ENCODE peak calls at places on chromosomes 4 and X, in eight cellular contexts. S, Q, X, Z, V, R, T and B are unnamed samples.

GRCh38 chrX:47212381-47213293 is 5.8 kb upstream of the CDK16 start:
- DNase-seq in V (no peak), R (no peak), T (no peak), X (peak), S (no peak), Q (no peak), Z (no peak), B (peak)

GRCh38 chr4:112739442-112739841 is 102.5 kb downstream of the LARP7 start:
- DNase-seq in V (no peak), R (no peak), Q (no peak), T (no peak), S (no peak), Z (no peak), X (no peak), B (no peak)

GRCh38 chr4:336099-336892 is 1.3 kb upstream of the ZNF141 start:
- DNase-seq in S (no peak), X (peak), Q (peak), Z (peak), V (peak), R (no peak), T (peak), B (no peak)

GRCh38 chr4:137993232-137993631 is 248.9 kb downstream of the SLC7A11 start:
- DNase-seq in Q (no peak), Z (no peak), X (no peak), V (no peak), T (no peak), S (no peak), R (no peak), B (no peak)

GRCh38 chr4:148445071-148445902 is 3.1 kb upstream of the NR3C2 start:
- DNase-seq in Z (no peak), X (peak), R (no peak), S (no peak), T (peak), Q (peak), V (peak), B (peak)

GRCh38 chr4:102586644-102587021 is 85.5 kb downstream of the NFKB1 start:
- DNase-seq in X (no peak), V (no peak), Q (no peak), T (no peak), Z (no peak), R (no peak), S (no peak), B (no peak)

GRCh38 chr4:84412062-84412461 is 87.0 kb downstream of the NKX6-1 start:
- DNase-seq in X (no peak), R (no peak), T (no peak), V (no peak), Q (no peak), S (no peak), Z (no peak), B (no peak)

GRCh38 chrX:41441934-41442823 is 5.0 kb upstream of the NYX start:
- DNase-seq in Z (peak), X (peak), V (peak), R (peak), S (peak), T (peak), Q (peak), B (no peak)

GRCh38 chr4:184775854-184776555 is 42.1 kb upstream of the CENPU start:
- DNase-seq in Z (no peak), R (no peak), X (no peak), Q (no peak), S (no peak), V (no peak), T (no peak), B (no peak)

GRCh38 chr4:244471-244870 is 60.8 kb downstream of the ZNF732 start:
- DNase-seq in V (peak), T (no peak), Z (peak), X (no peak), Q (no peak), S (peak), R (peak), B (no peak)

GRCh38 chr4:77581724-77582123 is 23.9 kb upstream of the CXCL13 start:
- DNase-seq in R (no peak), Q (no peak), X (no peak), V (no peak), Z (peak), S (no peak), T (no peak), B (no peak)

GRCh38 chr4:174474457-174475075 is 47.7 kb downstream of the HPGD start:
- DNase-seq in Z (no peak), S (no peak), Q (no peak), T (no peak), V (no peak), X (no peak), R (no peak), B (no peak)

GRCh38 chr4:156976147-156976546 is 4.5 kb upstream of the PDGFC start:
- DNase-seq in T (no peak), V (no peak), Z (peak), R (no peak), X (no peak), S (peak), Q (no peak), B (no peak)

GRCh38 chr4:153156263-153156662 is 48.0 kb upstream of the TRIM2 start:
- DNase-seq in T (no peak), V (no peak), X (no peak), R (no peak), S (no peak), Q (no peak), Z (no peak), B (no peak)

GRCh38 chr4:70836081-70836480 is 3.6 kb downstream of the GRSF1 start:
- DNase-seq in Q (no peak), T (no peak), S (no peak), V (no peak), R (no peak), X (no peak), Z (no peak), B (no peak)

GRCh38 chrX:102599950-102600579 is 750 bp downstream of the ARMCX5 start:
- DNase-seq in R (no peak), Z (peak), X (no peak), Q (no peak), T (no peak), V (no peak), S (peak), B (no peak)

GRCh38 chrX:21382715-21383114 is 8.5 kb downstream of the CNKSR2 start:
- DNase-seq in R (no peak), X (no peak), V (no peak), Z (no peak), T (no peak), S (no peak), Q (no peak), B (no peak)

GRCh38 chr4:77510367-77510766 is 95.3 kb upstream of the CXCL13 start:
- DNase-seq in S (no peak), X (no peak), Z (no peak), V (no peak), T (no peak), Q (no peak), R (no peak), B (no peak)

GRCh38 chrX:33156152-33156726 is 55.1 kb downstream of the DMD start:
- DNase-seq in S (no peak), R (no peak), V (no peak), X (no peak), Z (no peak), T (no peak), Q (no peak), B (no peak)

GRCh38 chr4:1636490-1637211 is 47.5 kb downstream of the FAM53A start:
- DNase-seq in V (no peak), S (no peak), X (no peak), T (no peak), R (no peak), Z (no peak), Q (no peak), B (no peak)

GRCh38 chrX:78329486-78329885 is 2.1 kb upstream of the CYSLTR1 start:
- DNase-seq in Z (no peak), X (no peak), Q (no peak), R (no peak), T (no peak), S (no peak), V (no peak), B (no peak)

GRCh38 chr4:108417923-108418322 is 202.5 kb upstream of the RPL34 start:
- DNase-seq in Q (no peak), X (no peak), S (peak), V (no peak), T (no peak), R (peak), Z (peak), B (no peak)

GRCh38 chr4:23058113-23058512 is 365.4 kb downstream of the GBA3 start:
- DNase-seq in R (no peak), Q (no peak), S (no peak), T (no peak), X (no peak), V (no peak), Z (no peak), B (no peak)

GRCh38 chrX:118823263-118824172 is at the start of gene ZCCHC12:
- DNase-seq in Q (peak), Z (peak), S (peak), T (peak), X (peak), R (no peak), V (peak), B (no peak)

GRCh38 chrX:151722241-151722846 is 6.5 kb downstream of the FATE1 start:
- DNase-seq in Q (no peak), R (no peak), V (peak), X (peak), S (peak), T (no peak), Z (peak), B (no peak)

GRCh38 chrX:131944936-131945902 is 77.9 kb upstream of the STK26 start:
- DNase-seq in S (no peak), T (no peak), R (no peak), Z (no peak), V (no peak), X (no peak), Q (no peak), B (no peak)

GRCh38 chr4:165383757-165384156 is 4.9 kb downstream of the CPE start:
- DNase-seq in Z (peak), Q (no peak), S (peak), R (no peak), V (no peak), T (no peak), X (no peak), B (no peak)

GRCh38 chr4:172844556-172844955 is 324.1 kb upstream of the GALNT7 start:
- DNase-seq in V (no peak), Z (peak), T (no peak), Q (no peak), R (no peak), S (no peak), X (no peak), B (no peak)

GRCh38 chr4:3307891-3308575 is 15.2 kb downstream of the RGS12 start:
- DNase-seq in T (peak), R (no peak), Z (no peak), X (no peak), S (no peak), Q (peak), V (peak), B (no peak)

GRCh38 chr4:147368948-147369347 is 111.9 kb upstream of the EDNRA start:
- DNase-seq in V (no peak), Z (no peak), S (no peak), Q (no peak), T (no peak), X (no peak), R (no peak), B (no peak)

GRCh38 chr4:139858436-139859225 is 193.0 kb downstream of the MGST2 start:
- DNase-seq in R (no peak), X (no peak), Q (no peak), Z (no peak), V (no peak), T (no peak), S (no peak), B (no peak)

GRCh38 chr4:153131478-153132069 is 72.7 kb upstream of the TRIM2 start:
- DNase-seq in Z (no peak), Q (no peak), X (no peak), S (no peak), T (no peak), R (no peak), V (no peak), B (no peak)

GRCh38 chr4:28686618-28687017 is 1826.0 kb downstream of the STIM2 start:
- DNase-seq in R (no peak), Z (peak), V (no peak), X (peak), T (no peak), Q (no peak), S (peak), B (no peak)

GRCh38 chrX:15883540-15883863 is 28.9 kb upstream of the AP1S2 start:
- DNase-seq in R (no peak), Q (no peak), V (no peak), T (no peak), X (no peak), S (no peak), Z (no peak), B (no peak)

GRCh38 chr4:138875886-138876608 is 139.5 kb upstream of the NOCT start:
- DNase-seq in Z (peak), X (no peak), Q (no peak), V (no peak), T (no peak), S (peak), R (peak), B (no peak)

GRCh38 chr4:142413516-142413915 is 432.6 kb downstream of the INPP4B start:
- DNase-seq in T (no peak), Z (no peak), Q (no peak), X (no peak), V (no peak), R (no peak), S (no peak), B (no peak)

GRCh38 chr4:88591787-88592599 is at the start of gene HERC3:
- DNase-seq in V (peak), Q (peak), T (peak), R (peak), S (peak), Z (peak), X (peak), B (peak)

GRCh38 chrX:113400193-113400704 is 559.6 kb upstream of the AMOT start:
- DNase-seq in Z (no peak), S (peak), T (no peak), Q (no peak), V (no peak), R (no peak), X (no peak), B (no peak)

GRCh38 chr4:158863296-158863695 is 94.5 kb downstream of the FNIP2 start:
- DNase-seq in Q (no peak), S (no peak), X (no peak), V (no peak), T (no peak), Z (no peak), R (no peak), B (no peak)

GRCh38 chr4:176565044-176565443 is 227.7 kb downstream of the VEGFC start:
- DNase-seq in S (no peak), Z (peak), T (no peak), X (no peak), R (no peak), V (no peak), Q (no peak), B (no peak)

GRCh38 chr4:176561368-176561767 is 231.4 kb downstream of the VEGFC start:
- DNase-seq in Z (no peak), Q (no peak), X (no peak), T (no peak), R (no peak), S (no peak), V (no peak), B (no peak)

GRCh38 chr4:176569301-176569700 is 223.4 kb downstream of the VEGFC start:
- DNase-seq in X (no peak), Q (no peak), Z (peak), S (no peak), R (no peak), V (no peak), T (no peak), B (no peak)

GRCh38 chr4:176566769-176567168 is 226.0 kb downstream of the VEGFC start:
- DNase-seq in Z (no peak), S (no peak), T (no peak), V (no peak), R (no peak), Q (no peak), X (no peak), B (no peak)

DNA sequence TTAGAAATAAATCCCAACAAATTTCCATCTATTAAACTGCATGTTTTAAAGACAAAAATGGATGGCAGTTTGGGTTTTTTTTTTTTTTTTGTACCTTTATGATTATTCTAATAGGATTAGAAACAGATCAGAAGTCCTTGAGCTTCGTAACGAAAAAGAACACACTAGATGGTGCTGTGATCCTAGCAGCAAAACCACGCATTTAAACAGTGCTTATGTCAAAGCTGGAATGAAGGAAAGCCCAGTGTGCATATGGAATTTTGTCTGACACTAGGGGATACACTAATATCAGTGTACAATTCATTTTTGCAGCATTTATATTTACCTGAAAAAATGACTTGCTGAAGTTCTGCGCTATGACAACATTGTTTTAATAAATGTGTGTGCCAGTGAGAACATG is 229.1 kb downstream of the VEGFC start:
- DNase-seq in S (no peak), V (no peak), Q (no peak), X (no peak), R (no peak), T (no peak), Z (peak), B (no peak)
- TF ChIP-seq CTCF in S (peak), V (no peak), Q (no peak), X (peak), R (peak), T (no peak), Z (peak), B (peak)

GRCh38 chrX:24464836-24465523 is at the start of gene PDK3:
- DNase-seq in T (peak), S (peak), R (peak), X (peak), V (peak), Q (peak), Z (peak), B (peak)
- TF ChIP-seq CTCF in T (no peak), S (no peak), R (no peak), X (no peak), V (no peak), Q (no peak), Z (no peak), B (no peak)

GRCh38 chr4:167290684-167291083 is 56.4 kb upstream of the SPOCK3 start:
- DNase-seq in V (no peak), R (no peak), Q (no peak), T (no peak), Z (peak), S (peak), X (peak), B (no peak)
- TF ChIP-seq CTCF in V (no peak), R (no peak), Q (peak), T (peak), Z (peak), S (peak), X (peak), B (peak)

GRCh38 chr4:30722092-30722915 is 2.1 kb downstream of the PCDH7 start:
- DNase-seq in Q (no peak), S (no peak), X (no peak), V (no peak), Z (no peak), T (peak), R (no peak), B (peak)
- TF ChIP-seq CTCF in Q (peak), S (no peak), X (peak), V (no peak), Z (no peak), T (no peak), R (no peak), B (peak)